ENCODE peak calls at places on chromosomes 1 and 21, in nine cellular contexts. E is body of pancreas, M is C1 segment of cervical spinal cord, Z is fibroblast of lung, O is Kasumi-1, X is GM13977, S is gastrocnemius medialis, I is WTC11, V is Right ventricle myocardium inferior. J is an unnamed sample.

GRCh38 chr1:226436855-226437491 is 29.1 kb upstream of the PARP1 start:
- DNase-seq in M (no peak), E (peak), X (no peak), V (no peak), O (no peak), Z (no peak), I (no peak), S (no peak), J (peak)

GRCh38 chr1:213049232-213049631 is 1.8 kb upstream of the RPS6KC1 start:
- DNase-seq in V (no peak), I (no peak), X (no peak), O (no peak), M (no peak), S (no peak), Z (no peak), E (no peak), J (no peak)

GRCh38 chr1:213661346-213661745 is 326.4 kb upstream of the PROX1 start:
- DNase-seq in I (no peak), Z (no peak), O (no peak), X (no peak), S (no peak), E (no peak), V (no peak), M (no peak), J (no peak)

GRCh38 chr1:231923461-231924132 is 297.0 kb downstream of the DISC1 start:
- DNase-seq in V (no peak), X (no peak), E (no peak), Z (peak), I (no peak), S (no peak), M (no peak), O (no peak), J (no peak)

GRCh38 chr1:1059494-1060280 is 14.4 kb downstream of the RNF223 start:
- DNase-seq in Z (peak), V (peak), O (peak), S (peak), M (no peak), X (peak), E (peak), I (peak), J (peak)

GRCh38 chr1:188237573-188238353 is 1409.0 kb downstream of the PLA2G4A start:
- DNase-seq in I (no peak), Z (peak), M (no peak), S (no peak), X (no peak), V (no peak), E (no peak), O (no peak), J (no peak)

GRCh38 chr21:46210378-46211136 is 18.0 kb downstream of the LSS start:
- DNase-seq in I (peak), X (no peak), V (no peak), E (peak), O (no peak), M (no peak), S (no peak), Z (no peak), J (no peak)

GRCh38 chr1:88399690-88400089 is 284.4 kb upstream of the PKN2 start:
- DNase-seq in O (no peak), I (no peak), V (no peak), E (no peak), X (no peak), Z (no peak), M (no peak), S (no peak), J (no peak)

GRCh38 chr1:153573351-153573750 is 7.7 kb upstream of the S100A2 start:
- DNase-seq in V (no peak), Z (peak), O (no peak), E (no peak), S (no peak), I (no peak), X (no peak), M (no peak), J (no peak)

GRCh38 chr1:233020441-233020840 is 70.0 kb downstream of the NTPCR start:
- DNase-seq in V (no peak), S (no peak), I (no peak), Z (peak), X (no peak), M (no peak), E (peak), O (peak), J (no peak)

GRCh38 chr1:183143576-183144315 is 42.3 kb upstream of the LAMC2 start:
- DNase-seq in S (no peak), M (no peak), E (no peak), Z (no peak), V (no peak), I (no peak), O (no peak), X (no peak), J (no peak)

GRCh38 chr1:169148472-169149252 is 42.2 kb downstream of the ATP1B1 start:
- DNase-seq in E (peak), M (no peak), S (peak), Z (no peak), O (no peak), X (no peak), I (no peak), V (no peak), J (no peak)

GRCh38 chr1:203289281-203289981 is 15.9 kb upstream of the BTG2 start:
- DNase-seq in E (no peak), M (no peak), I (no peak), Z (no peak), S (no peak), O (peak), X (peak), V (peak), J (peak)

GRCh38 chr1:209583408-209583807 is at the start of gene CAMK1G:
- DNase-seq in I (peak), X (no peak), Z (peak), V (no peak), O (no peak), S (no peak), E (no peak), M (no peak), J (no peak)

GRCh38 chr1:36253463-36253862 is 29.2 kb downstream of the THRAP3 start:
- DNase-seq in E (no peak), X (no peak), Z (peak), S (no peak), O (no peak), M (no peak), I (no peak), V (no peak), J (no peak)

GRCh38 chr21:14259669-14260458 is 43.9 kb downstream of the RBM11 start:
- DNase-seq in M (no peak), S (no peak), E (no peak), X (peak), O (peak), V (no peak), Z (peak), I (no peak), J (no peak)

GRCh38 chr1:61241411-61241838 is 159.1 kb downstream of the NFIA start:
- DNase-seq in O (no peak), Z (no peak), M (no peak), V (no peak), I (no peak), S (peak), X (no peak), E (peak), J (peak)

GRCh38 chr1:29644812-29645211 is 408.5 kb downstream of the PTPRU start:
- DNase-seq in X (no peak), Z (no peak), I (no peak), M (no peak), V (no peak), S (no peak), E (no peak), O (no peak), J (no peak)

GRCh38 chr21:37732927-37733326 is 183.3 kb downstream of the KCNJ6 start:
- DNase-seq in I (no peak), Z (no peak), V (no peak), S (no peak), X (no peak), O (no peak), E (no peak), M (no peak), J (no peak)

GRCh38 chr1:198359024-198359653 is 181.3 kb downstream of the ATP6V1G3 start:
- DNase-seq in E (no peak), I (no peak), X (no peak), V (no peak), M (no peak), S (no peak), O (peak), Z (no peak), J (no peak)

GRCh38 chr1:183218981-183219621 is 33.0 kb downstream of the LAMC2 start:
- DNase-seq in O (no peak), I (no peak), X (no peak), S (peak), V (no peak), E (no peak), Z (no peak), M (no peak), J (peak)

GRCh38 chr1:59100975-59101374 is 195.9 kb upstream of the FGGY start:
- DNase-seq in I (no peak), E (no peak), Z (peak), M (no peak), V (no peak), O (no peak), X (no peak), S (peak), J (no peak)

GRCh38 chr1:184056921-184057496 is 5.5 kb downstream of the TSEN15 start:
- DNase-seq in X (no peak), I (no peak), E (no peak), O (no peak), V (no peak), Z (peak), S (no peak), M (no peak), J (no peak)

GRCh38 chr1:171742577-171742922 is 685 bp upstream of the VAMP4 start:
- DNase-seq in E (peak), X (no peak), S (peak), O (no peak), M (no peak), Z (peak), V (no peak), I (peak), J (peak)

GRCh38 chr1:65247419-65248359 is 61.7 kb upstream of the DNAJC6 start:
- DNase-seq in Z (peak), O (no peak), E (no peak), X (no peak), I (no peak), M (no peak), V (no peak), S (no peak), J (no peak)

GRCh38 chr1:33392639-33393038 is 38.3 kb downstream of the PHC2 start:
- DNase-seq in S (no peak), M (no peak), V (no peak), O (no peak), X (no peak), Z (no peak), I (no peak), E (no peak), J (no peak)

GRCh38 chr1:240244968-240245628 is 153.4 kb downstream of the FMN2 start:
- DNase-seq in M (no peak), E (no peak), V (no peak), S (no peak), X (no peak), O (no peak), Z (peak), I (no peak), J (no peak)

GRCh38 chr1:15289251-15289651 is 42.2 kb downstream of the FHAD1 start:
- DNase-seq in S (no peak), V (no peak), X (no peak), O (no peak), M (no peak), I (no peak), Z (no peak), E (no peak), J (no peak)

GRCh38 chr1:9922342-9922741 is 12.3 kb upstream of the CTNNBIP1 start:
- DNase-seq in O (no peak), E (no peak), I (no peak), S (no peak), X (no peak), M (no peak), V (no peak), Z (no peak), J (no peak)

GRCh38 chr1:51924455-51924854 is 45.9 kb upstream of the NRDC start:
- DNase-seq in X (peak), S (no peak), E (no peak), O (no peak), M (no peak), I (no peak), V (no peak), Z (peak), J (no peak)

GRCh38 chr1:6233376-6233775 is 2.4 kb downstream of the ICMT start:
- DNase-seq in E (no peak), X (no peak), S (no peak), I (no peak), M (no peak), O (no peak), V (no peak), Z (no peak), J (no peak)

GRCh38 chr21:35814858-35815619 is 245.3 kb downstream of the SETD4 start:
- DNase-seq in V (no peak), X (no peak), E (no peak), S (no peak), O (no peak), I (no peak), Z (no peak), M (no peak), J (peak)

GRCh38 chr1:220182656-220183055 is 88.7 kb downstream of the IARS2 start:
- DNase-seq in M (no peak), V (no peak), Z (peak), X (no peak), O (no peak), S (no peak), E (no peak), I (no peak), J (no peak)

GRCh38 chr1:177256153-177256814 is 85.5 kb downstream of the BRINP2 start:
- DNase-seq in I (peak), E (peak), Z (peak), S (peak), V (no peak), O (no peak), M (no peak), X (peak), J (peak)